ENCODE peak calls at places on chromosomes 5 and 9, in eight cellular contexts. E is WERI-Rb-1; P is HCT116; O is substantia nigra; F is neuronal stem cell; H is effector memory CD4-positive, alpha-beta T cell; S is GM23248; N is A673. R is an unnamed sample.

GRCh38 chr9:113568081-113568435 is 104.5 kb downstream of the RGS3 start:
- DNase-seq in E (no peak), P (no peak), O (no peak), F (no peak), H (no peak), S (no peak), N (no peak), R (no peak)

GRCh38 chr5:125381290-125381689 is 634.9 kb upstream of the ZNF608 start:
- DNase-seq in E (no peak), P (no peak), O (no peak), F (no peak), H (no peak), S (no peak), N (no peak), R (no peak)

GRCh38 chr5:42074353-42074752 is 149.3 kb downstream of the FBXO4 start:
- DNase-seq in E (no peak), P (no peak), O (no peak), F (no peak), H (no peak), S (no peak), N (no peak), R (no peak)

GRCh38 chr5:40166757-40167156 is 513.0 kb upstream of the PTGER4 start:
- DNase-seq in E (no peak), P (no peak), O (no peak), F (no peak), H (no peak), S (peak; percentile 15), N (no peak), R (no peak)

GRCh38 chr9:124210697-124211096 is 47.1 kb upstream of the NEK6 start:
- DNase-seq in E (no peak), P (no peak), O (no peak), F (no peak), H (no peak), S (peak; percentile 43), N (no peak), R (no peak)

GRCh38 chr5:140372971-140373487 is 13.0 kb downstream of the SLC4A9 start:
- DNase-seq in E (peak; percentile 82), P (peak; percentile 71), O (no peak), F (peak; percentile 67), H (no peak), S (peak; percentile 78), N (peak; percentile 90), R (no peak)

GRCh38 chr5:77725646-77726045 is 50.5 kb downstream of the TBCA start:
- DNase-seq in E (no peak), P (no peak), O (no peak), F (no peak), H (no peak), S (no peak), N (no peak), R (no peak)

GRCh38 chr9:76045217-76045616 is 154.7 kb downstream of the PCSK5 start:
- DNase-seq in E (no peak), P (no peak), O (no peak), F (no peak), H (no peak), S (peak; percentile 3), N (no peak), R (no peak)

GRCh38 chr5:132761321-132762240 is 14.4 kb downstream of the CCNI2 start:
- DNase-seq in E (no peak), P (no peak), O (no peak), F (no peak), H (no peak), S (no peak), N (no peak), R (no peak)

GRCh38 chr5:80406980-80407734 is 707 bp upstream of the ZFYVE16 start:
- DNase-seq in E (peak; percentile 9), P (no peak), O (no peak), F (peak; percentile 4), H (no peak), S (peak; percentile 47), N (no peak), R (no peak)

GRCh38 chr9:99105152-99106043 is 485 bp downstream of the TGFBR1 start:
- DNase-seq in E (peak; percentile 61), P (no peak), O (no peak), F (peak; percentile 58), H (peak; percentile 26), S (peak; percentile 91), N (peak; percentile 25), R (no peak)

GRCh38 chr5:658103-658502 is 35.0 kb downstream of the TPPP start:
- DNase-seq in E (no peak), P (no peak), O (no peak), F (no peak), H (no peak), S (no peak), N (no peak), R (no peak)

GRCh38 chr9:129145316-129145715 is 32.7 kb downstream of the IER5L start:
- DNase-seq in E (no peak), P (no peak), O (no peak), F (no peak), H (no peak), S (no peak), N (no peak), R (no peak)

GRCh38 chr9:129142115-129142514 is 30.9 kb downstream of the PTPA start:
- DNase-seq in E (no peak), P (no peak), O (no peak), F (no peak), H (no peak), S (no peak), N (no peak), R (no peak)

GRCh38 chr9:129142536-129142935 is 31.3 kb downstream of the PTPA start:
- DNase-seq in E (no peak), P (no peak), O (no peak), F (no peak), H (no peak), S (no peak), N (no peak), R (no peak)

GRCh38 chr9:129143031-129143441 is 31.8 kb downstream of the PTPA start:
- DNase-seq in E (peak; percentile 80), P (peak; percentile 59), O (peak; percentile 57), F (peak; percentile 67), H (peak; percentile 43), S (peak; percentile 93), N (peak; percentile 90), R (no peak)

DNA sequence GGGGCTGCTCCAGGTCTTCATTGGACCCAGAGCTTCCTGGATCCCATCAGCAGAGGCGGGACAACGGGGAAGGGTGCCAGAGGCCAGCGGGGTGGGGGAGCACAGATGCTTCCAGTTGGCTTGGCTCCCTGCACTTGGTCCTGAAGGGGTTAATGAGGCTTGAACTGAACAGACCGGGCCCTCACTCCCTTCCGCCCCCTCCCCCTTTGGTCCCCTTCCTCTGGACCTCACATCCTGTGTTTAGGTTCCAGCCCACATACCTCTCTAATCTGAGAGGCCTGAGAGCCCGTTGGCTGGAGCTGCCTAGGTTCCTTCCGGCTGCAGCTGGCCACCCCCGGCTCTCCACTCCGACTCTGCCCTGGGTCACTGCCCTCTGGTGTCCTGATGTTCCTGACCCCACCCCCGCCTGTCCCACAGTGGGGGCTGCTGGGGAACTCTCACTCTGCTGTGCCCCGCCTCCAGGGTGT is 32.3 kb downstream of the PTPA start:
- DNase-seq in E (no peak), P (no peak), O (no peak), F (no peak), H (no peak), S (peak; percentile 39), N (no peak), R (no peak)
- H3K27ac ChIP-seq in E (no peak overlapping the region), P (peak overlapping the region; percentile 56), O (peak overlapping the region; percentile 100), F (peak overlapping the region; percentile 69), H (no peak overlapping the region), S (peak overlapping the region; percentile 100), N (peak overlapping the region; percentile 6), R (peak overlapping the region; percentile 100)

DNA sequence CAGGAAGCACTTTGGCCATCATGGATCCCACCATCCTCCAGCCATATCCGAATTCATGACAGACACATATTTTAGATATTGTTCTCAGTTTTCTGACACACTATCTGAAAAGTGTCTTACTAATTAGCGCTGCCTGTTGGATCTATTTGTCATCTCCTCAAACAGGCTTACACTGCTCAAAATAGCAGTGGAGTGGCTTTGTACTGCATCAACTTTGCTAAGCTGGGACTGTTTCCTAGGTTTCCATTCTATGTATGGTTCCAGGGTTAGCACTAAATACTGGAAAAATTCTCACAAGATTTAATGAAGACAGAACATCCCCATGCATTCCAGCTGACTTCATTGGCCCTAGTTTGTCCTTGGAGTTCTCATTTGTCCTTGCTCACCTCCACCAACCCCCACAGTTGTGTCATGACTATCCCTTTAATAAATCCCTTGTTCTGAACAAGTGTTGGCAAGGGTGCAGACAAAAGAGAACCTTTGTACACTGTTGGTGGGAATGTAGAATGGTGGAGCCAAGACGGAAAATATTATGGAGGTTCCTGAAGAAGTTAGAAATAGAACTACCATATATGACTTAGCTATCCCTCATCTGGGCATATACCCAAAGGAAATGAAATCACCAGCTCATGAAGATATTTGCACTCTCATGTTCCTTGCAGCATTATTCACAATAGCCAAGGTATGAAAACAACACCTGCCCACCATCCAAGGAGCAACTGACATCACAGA is 136.5 kb upstream of the RAI14 start:
- DNase-seq in E (no peak), P (no peak), O (no peak), F (no peak), H (no peak), S (peak; percentile 85), N (no peak), R (no peak)
- H3K27ac ChIP-seq in E (no peak overlapping the region), P (no peak overlapping the region), O (no peak overlapping the region), F (no peak overlapping the region), H (no peak overlapping the region), S (peak overlapping the region; percentile 70), N (no peak overlapping the region), R (peak overlapping the region; percentile 69)

DNA sequence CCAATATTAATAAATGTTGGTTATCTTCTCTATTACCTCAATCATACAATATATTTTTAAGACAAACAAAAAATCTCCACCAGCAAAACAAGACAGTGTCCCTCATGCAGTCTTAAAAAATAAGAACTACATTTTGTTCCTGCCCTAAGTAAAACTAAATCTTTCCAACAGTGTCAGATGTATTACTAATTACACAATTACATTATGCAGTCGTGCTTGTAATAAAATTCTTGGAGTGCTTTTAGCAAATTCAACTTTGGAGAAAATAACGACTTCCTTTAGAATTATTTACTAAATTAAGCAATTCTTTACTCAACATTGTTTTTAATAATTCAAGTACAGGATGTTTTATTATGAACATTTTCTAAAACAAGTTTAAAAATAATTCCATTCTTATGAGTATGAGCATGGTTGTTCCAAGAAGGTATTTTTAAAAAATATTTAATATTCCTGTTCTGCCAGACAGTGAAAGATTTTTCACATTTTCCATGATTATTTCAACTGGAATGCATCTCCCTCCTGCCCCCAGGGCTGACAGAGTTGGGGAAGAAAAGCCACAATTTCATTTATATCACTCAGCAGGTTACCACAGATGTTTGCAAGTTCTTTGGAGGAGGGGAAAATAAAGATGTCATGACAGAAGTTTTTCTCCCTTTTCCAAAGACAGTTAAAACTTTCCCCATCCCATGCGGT is 137.9 kb downstream of the FAM114A2 start:
- DNase-seq in E (no peak), P (no peak), O (no peak), F (no peak), H (no peak), S (peak; percentile 92), N (no peak), R (no peak)
- H3K27ac ChIP-seq in E (no peak overlapping the region), P (no peak overlapping the region), O (no peak overlapping the region), F (no peak overlapping the region), H (no peak overlapping the region), S (peak overlapping the region; percentile 64), N (no peak overlapping the region), R (no peak overlapping the region)

DNA sequence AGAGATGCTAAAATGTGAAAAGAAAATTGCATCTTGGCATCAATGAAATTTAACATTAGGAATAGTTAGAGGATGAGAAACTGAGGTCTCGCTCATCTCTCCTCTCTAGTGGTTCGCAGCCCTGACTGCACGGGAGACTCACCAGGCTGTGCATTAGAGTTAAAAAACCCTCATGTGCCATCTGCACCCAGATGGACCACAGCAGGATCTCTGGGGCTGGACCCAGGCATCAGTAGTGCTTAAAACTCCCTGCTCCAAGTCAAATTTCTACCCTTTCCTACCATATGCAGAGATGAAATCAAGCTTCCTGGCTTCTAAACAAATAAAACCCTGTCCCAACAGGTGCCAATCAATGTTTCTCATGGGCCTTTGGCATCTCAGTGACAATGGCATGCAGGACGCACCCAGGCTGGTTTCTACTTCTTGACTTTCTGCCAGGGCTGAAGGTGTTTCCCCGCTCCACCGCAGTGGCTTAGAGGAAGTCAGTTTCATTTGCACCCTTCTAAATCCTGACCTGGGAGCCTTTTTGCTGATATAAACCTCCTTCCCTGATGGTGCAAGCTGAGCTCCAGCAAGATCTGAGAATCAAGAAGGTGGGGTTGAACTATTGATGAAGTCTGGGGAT is 132.6 kb downstream of the NSG2 start:
- DNase-seq in E (no peak), P (no peak), O (no peak), F (no peak), H (no peak), S (no peak), N (no peak), R (no peak)
- H3K27ac ChIP-seq in E (no peak overlapping the region), P (no peak overlapping the region), O (no peak overlapping the region), F (no peak overlapping the region), H (no peak overlapping the region), S (no peak overlapping the region), N (no peak overlapping the region), R (no peak overlapping the region)

R was measured in epithelial cell of prostate.